ENCODE peak calls at places on chromosome 4, in ten cellular contexts. One of them, this sample, is unnamed.

GRCh38 chr4:132955146-132955545 is 193.9 kb upstream of the PCDH10 start:
- DNase-seq in erythroblast: no peak
- DNase-seq in omental fat pad: no peak
- DNase-seq in activated naive CD4-positive, alpha-beta T cell treated with anti-CD3 and anti-CD28 coated beads, Interleukin-2, amount 10 ng/mL, durations not matched to agents 7 days and 5 days: no peak
- DNase-seq in posterior cingulate gyrus: no peak
- DNase-seq in ELF-1: no peak
- DNase-seq in heart left ventricle: no peak
- DNase-seq in glutamatergic neuron: no peak
- DNase-seq in activated CD4-positive, CD25-positive, alpha-beta regulatory T cell treated with anti-CD3 and anti-CD28 coated beads, Interleukin-2, amount 50 U/mL, for 16 hours: no peak
- DNase-seq in NCI-H2029: no peak
- DNase-seq in this sample: no peak

GRCh38 chr4:45580306-45580705 is 543.5 kb downstream of the GABRG1 start:
- DNase-seq in erythroblast: no peak
- DNase-seq in omental fat pad: no peak
- DNase-seq in activated naive CD4-positive, alpha-beta T cell treated with anti-CD3 and anti-CD28 coated beads, Interleukin-2, amount 10 ng/mL, durations not matched to agents 7 days and 5 days: no peak
- DNase-seq in posterior cingulate gyrus: no peak
- DNase-seq in ELF-1: no peak
- DNase-seq in heart left ventricle: no peak
- DNase-seq in glutamatergic neuron: no peak
- DNase-seq in activated CD4-positive, CD25-positive, alpha-beta regulatory T cell treated with anti-CD3 and anti-CD28 coated beads, Interleukin-2, amount 50 U/mL, for 16 hours: no peak
- DNase-seq in NCI-H2029: no peak
- DNase-seq in this sample: no peak

GRCh38 chr4:75089206-75089605 is 156.3 kb downstream of the PARM1 start:
- DNase-seq in erythroblast: no peak
- DNase-seq in omental fat pad: no peak
- DNase-seq in activated naive CD4-positive, alpha-beta T cell treated with anti-CD3 and anti-CD28 coated beads, Interleukin-2, amount 10 ng/mL, durations not matched to agents 7 days and 5 days: no peak
- DNase-seq in posterior cingulate gyrus: no peak
- DNase-seq in ELF-1: no peak
- DNase-seq in heart left ventricle: no peak
- DNase-seq in glutamatergic neuron: no peak
- DNase-seq in activated CD4-positive, CD25-positive, alpha-beta regulatory T cell treated with anti-CD3 and anti-CD28 coated beads, Interleukin-2, amount 50 U/mL, for 16 hours: no peak
- DNase-seq in NCI-H2029: no peak
- DNase-seq in this sample: no peak

GRCh38 chr4:1055721-1056590 is 44.5 kb downstream of the FGFRL1 start:
- DNase-seq in erythroblast: no peak
- DNase-seq in omental fat pad: no peak
- DNase-seq in activated naive CD4-positive, alpha-beta T cell treated with anti-CD3 and anti-CD28 coated beads, Interleukin-2, amount 10 ng/mL, durations not matched to agents 7 days and 5 days: peak; percentile 86
- DNase-seq in posterior cingulate gyrus: peak; percentile 73
- DNase-seq in ELF-1: no peak
- DNase-seq in heart left ventricle: no peak
- DNase-seq in glutamatergic neuron: no peak
- DNase-seq in activated CD4-positive, CD25-positive, alpha-beta regulatory T cell treated with anti-CD3 and anti-CD28 coated beads, Interleukin-2, amount 50 U/mL, for 16 hours: peak; percentile 61
- DNase-seq in NCI-H2029: no peak
- DNase-seq in this sample: no peak

GRCh38 chr4:6017800-6018199 is 431 bp downstream of the C4orf50 start:
- DNase-seq in erythroblast: no peak
- DNase-seq in omental fat pad: no peak
- DNase-seq in activated naive CD4-positive, alpha-beta T cell treated with anti-CD3 and anti-CD28 coated beads, Interleukin-2, amount 10 ng/mL, durations not matched to agents 7 days and 5 days: no peak
- DNase-seq in posterior cingulate gyrus: no peak
- DNase-seq in ELF-1: no peak
- DNase-seq in heart left ventricle: no peak
- DNase-seq in glutamatergic neuron: no peak
- DNase-seq in activated CD4-positive, CD25-positive, alpha-beta regulatory T cell treated with anti-CD3 and anti-CD28 coated beads, Interleukin-2, amount 50 U/mL, for 16 hours: no peak
- DNase-seq in NCI-H2029: no peak
- DNase-seq in this sample: no peak

GRCh38 chr4:40200881-40201797 is 4.3 kb downstream of the RHOH start:
- DNase-seq in erythroblast: peak; percentile 62
- DNase-seq in omental fat pad: no peak
- DNase-seq in activated naive CD4-positive, alpha-beta T cell treated with anti-CD3 and anti-CD28 coated beads, Interleukin-2, amount 10 ng/mL, durations not matched to agents 7 days and 5 days: no peak
- DNase-seq in posterior cingulate gyrus: no peak
- DNase-seq in ELF-1: no peak
- DNase-seq in heart left ventricle: no peak
- DNase-seq in glutamatergic neuron: no peak
- DNase-seq in activated CD4-positive, CD25-positive, alpha-beta regulatory T cell treated with anti-CD3 and anti-CD28 coated beads, Interleukin-2, amount 50 U/mL, for 16 hours: no peak
- DNase-seq in NCI-H2029: peak; percentile 42
- DNase-seq in this sample: no peak

GRCh38 chr4:111434581-111434980 is 710.7 kb upstream of the FAM241A start:
- DNase-seq in erythroblast: no peak
- DNase-seq in omental fat pad: no peak
- DNase-seq in activated naive CD4-positive, alpha-beta T cell treated with anti-CD3 and anti-CD28 coated beads, Interleukin-2, amount 10 ng/mL, durations not matched to agents 7 days and 5 days: no peak
- DNase-seq in posterior cingulate gyrus: no peak
- DNase-seq in ELF-1: no peak
- DNase-seq in heart left ventricle: no peak
- DNase-seq in glutamatergic neuron: no peak
- DNase-seq in activated CD4-positive, CD25-positive, alpha-beta regulatory T cell treated with anti-CD3 and anti-CD28 coated beads, Interleukin-2, amount 50 U/mL, for 16 hours: no peak
- DNase-seq in NCI-H2029: no peak
- DNase-seq in this sample: peak; percentile 1

GRCh38 chr4:15295421-15296162 is 132.2 kb upstream of the C1QTNF7 start:
- DNase-seq in erythroblast: no peak
- DNase-seq in omental fat pad: no peak
- DNase-seq in activated naive CD4-positive, alpha-beta T cell treated with anti-CD3 and anti-CD28 coated beads, Interleukin-2, amount 10 ng/mL, durations not matched to agents 7 days and 5 days: no peak
- DNase-seq in posterior cingulate gyrus: no peak
- DNase-seq in ELF-1: no peak
- DNase-seq in heart left ventricle: peak; percentile 17
- DNase-seq in glutamatergic neuron: no peak
- DNase-seq in activated CD4-positive, CD25-positive, alpha-beta regulatory T cell treated with anti-CD3 and anti-CD28 coated beads, Interleukin-2, amount 50 U/mL, for 16 hours: no peak
- DNase-seq in NCI-H2029: no peak
- DNase-seq in this sample: no peak

GRCh38 chr4:82599336-82599735 is 37.5 kb upstream of the TMEM150C start:
- DNase-seq in erythroblast: no peak
- DNase-seq in omental fat pad: no peak
- DNase-seq in activated naive CD4-positive, alpha-beta T cell treated with anti-CD3 and anti-CD28 coated beads, Interleukin-2, amount 10 ng/mL, durations not matched to agents 7 days and 5 days: no peak
- DNase-seq in posterior cingulate gyrus: no peak
- DNase-seq in ELF-1: peak; percentile 64
- DNase-seq in heart left ventricle: no peak
- DNase-seq in glutamatergic neuron: no peak
- DNase-seq in activated CD4-positive, CD25-positive, alpha-beta regulatory T cell treated with anti-CD3 and anti-CD28 coated beads, Interleukin-2, amount 50 U/mL, for 16 hours: no peak
- DNase-seq in NCI-H2029: peak; percentile 26
- DNase-seq in this sample: no peak

GRCh38 chr4:120673696-120674095 is 248.8 kb downstream of the PRDM5 start:
- DNase-seq in erythroblast: no peak
- DNase-seq in omental fat pad: no peak
- DNase-seq in activated naive CD4-positive, alpha-beta T cell treated with anti-CD3 and anti-CD28 coated beads, Interleukin-2, amount 10 ng/mL, durations not matched to agents 7 days and 5 days: no peak
- DNase-seq in posterior cingulate gyrus: no peak
- DNase-seq in ELF-1: no peak
- DNase-seq in heart left ventricle: no peak
- DNase-seq in glutamatergic neuron: no peak
- DNase-seq in activated CD4-positive, CD25-positive, alpha-beta regulatory T cell treated with anti-CD3 and anti-CD28 coated beads, Interleukin-2, amount 50 U/mL, for 16 hours: no peak
- DNase-seq in NCI-H2029: no peak
- DNase-seq in this sample: no peak

GRCh38 chr4:173537628-173538147 is 7.7 kb upstream of the HAND2 start:
- DNase-seq in erythroblast: no peak
- DNase-seq in omental fat pad: no peak
- DNase-seq in activated naive CD4-positive, alpha-beta T cell treated with anti-CD3 and anti-CD28 coated beads, Interleukin-2, amount 10 ng/mL, durations not matched to agents 7 days and 5 days: no peak
- DNase-seq in posterior cingulate gyrus: no peak
- DNase-seq in ELF-1: peak; percentile 25
- DNase-seq in heart left ventricle: peak; percentile 30
- DNase-seq in glutamatergic neuron: no peak
- DNase-seq in activated CD4-positive, CD25-positive, alpha-beta regulatory T cell treated with anti-CD3 and anti-CD28 coated beads, Interleukin-2, amount 50 U/mL, for 16 hours: no peak
- DNase-seq in NCI-H2029: no peak
- DNase-seq in this sample: no peak

GRCh38 chr4:73917081-73917501 is 47.9 kb downstream of the CXCL1 start:
- DNase-seq in erythroblast: no peak
- DNase-seq in omental fat pad: no peak
- DNase-seq in activated naive CD4-positive, alpha-beta T cell treated with anti-CD3 and anti-CD28 coated beads, Interleukin-2, amount 10 ng/mL, durations not matched to agents 7 days and 5 days: no peak
- DNase-seq in posterior cingulate gyrus: no peak
- DNase-seq in ELF-1: no peak
- DNase-seq in heart left ventricle: no peak
- DNase-seq in glutamatergic neuron: no peak
- DNase-seq in activated CD4-positive, CD25-positive, alpha-beta regulatory T cell treated with anti-CD3 and anti-CD28 coated beads, Interleukin-2, amount 50 U/mL, for 16 hours: no peak
- DNase-seq in NCI-H2029: no peak
- DNase-seq in this sample: peak; percentile 95

GRCh38 chr4:48546336-48546735 is 56.3 kb downstream of the ZAR1 start:
- DNase-seq in erythroblast: peak; percentile 60
- DNase-seq in omental fat pad: no peak
- DNase-seq in activated naive CD4-positive, alpha-beta T cell treated with anti-CD3 and anti-CD28 coated beads, Interleukin-2, amount 10 ng/mL, durations not matched to agents 7 days and 5 days: peak; percentile 62
- DNase-seq in posterior cingulate gyrus: no peak
- DNase-seq in ELF-1: no peak
- DNase-seq in heart left ventricle: no peak
- DNase-seq in glutamatergic neuron: no peak
- DNase-seq in activated CD4-positive, CD25-positive, alpha-beta regulatory T cell treated with anti-CD3 and anti-CD28 coated beads, Interleukin-2, amount 50 U/mL, for 16 hours: no peak
- DNase-seq in NCI-H2029: no peak
- DNase-seq in this sample: peak; percentile 3

GRCh38 chr4:55363618-55364420 is 17.8 kb downstream of the SRD5A3 start:
- DNase-seq in erythroblast: no peak
- DNase-seq in omental fat pad: no peak
- DNase-seq in activated naive CD4-positive, alpha-beta T cell treated with anti-CD3 and anti-CD28 coated beads, Interleukin-2, amount 10 ng/mL, durations not matched to agents 7 days and 5 days: no peak
- DNase-seq in posterior cingulate gyrus: peak; percentile 75
- DNase-seq in ELF-1: no peak
- DNase-seq in heart left ventricle: no peak
- DNase-seq in glutamatergic neuron: no peak
- DNase-seq in activated CD4-positive, CD25-positive, alpha-beta regulatory T cell treated with anti-CD3 and anti-CD28 coated beads, Interleukin-2, amount 50 U/mL, for 16 hours: no peak
- DNase-seq in NCI-H2029: no peak
- DNase-seq in this sample: no peak

GRCh38 chr4:77827343-77827742 is 8.2 kb upstream of the CNOT6L start:
- DNase-seq in erythroblast: no peak
- DNase-seq in omental fat pad: no peak
- DNase-seq in activated naive CD4-positive, alpha-beta T cell treated with anti-CD3 and anti-CD28 coated beads, Interleukin-2, amount 10 ng/mL, durations not matched to agents 7 days and 5 days: peak; percentile 31
- DNase-seq in posterior cingulate gyrus: no peak
- DNase-seq in ELF-1: no peak
- DNase-seq in heart left ventricle: no peak
- DNase-seq in glutamatergic neuron: no peak
- DNase-seq in activated CD4-positive, CD25-positive, alpha-beta regulatory T cell treated with anti-CD3 and anti-CD28 coated beads, Interleukin-2, amount 50 U/mL, for 16 hours: no peak
- DNase-seq in NCI-H2029: no peak
- DNase-seq in this sample: no peak

GRCh38 chr4:104128850-104129213 is 365.9 kb downstream of the CXXC4 start:
- DNase-seq in erythroblast: no peak
- DNase-seq in omental fat pad: no peak
- DNase-seq in activated naive CD4-positive, alpha-beta T cell treated with anti-CD3 and anti-CD28 coated beads, Interleukin-2, amount 10 ng/mL, durations not matched to agents 7 days and 5 days: no peak
- DNase-seq in posterior cingulate gyrus: no peak
- DNase-seq in ELF-1: no peak
- DNase-seq in heart left ventricle: no peak
- DNase-seq in glutamatergic neuron: no peak
- DNase-seq in activated CD4-positive, CD25-positive, alpha-beta regulatory T cell treated with anti-CD3 and anti-CD28 coated beads, Interleukin-2, amount 50 U/mL, for 16 hours: no peak
- DNase-seq in NCI-H2029: no peak
- DNase-seq in this sample: peak; percentile 1

GRCh38 chr4:17958185-17958584 is 63.4 kb downstream of the LCORL start:
- DNase-seq in erythroblast: no peak
- DNase-seq in omental fat pad: no peak
- DNase-seq in activated naive CD4-positive, alpha-beta T cell treated with anti-CD3 and anti-CD28 coated beads, Interleukin-2, amount 10 ng/mL, durations not matched to agents 7 days and 5 days: no peak
- DNase-seq in posterior cingulate gyrus: no peak
- DNase-seq in ELF-1: no peak
- DNase-seq in heart left ventricle: no peak
- DNase-seq in glutamatergic neuron: no peak
- DNase-seq in activated CD4-positive, CD25-positive, alpha-beta regulatory T cell treated with anti-CD3 and anti-CD28 coated beads, Interleukin-2, amount 50 U/mL, for 16 hours: no peak
- DNase-seq in NCI-H2029: no peak
- DNase-seq in this sample: no peak

GRCh38 chr4:139740531-139741041 is 75.0 kb downstream of the MGST2 start:
- DNase-seq in erythroblast: peak; percentile 28
- DNase-seq in omental fat pad: no peak
- DNase-seq in activated naive CD4-positive, alpha-beta T cell treated with anti-CD3 and anti-CD28 coated beads, Interleukin-2, amount 10 ng/mL, durations not matched to agents 7 days and 5 days: no peak
- DNase-seq in posterior cingulate gyrus: peak; percentile 77
- DNase-seq in ELF-1: no peak
- DNase-seq in heart left ventricle: peak; percentile 83
- DNase-seq in glutamatergic neuron: no peak
- DNase-seq in activated CD4-positive, CD25-positive, alpha-beta regulatory T cell treated with anti-CD3 and anti-CD28 coated beads, Interleukin-2, amount 50 U/mL, for 16 hours: no peak
- DNase-seq in NCI-H2029: peak; percentile 96
- DNase-seq in this sample: peak; percentile 59

GRCh38 chr4:149784018-149784417 is 31.6 kb downstream of the IQCM start:
- DNase-seq in erythroblast: no peak
- DNase-seq in omental fat pad: no peak
- DNase-seq in activated naive CD4-positive, alpha-beta T cell treated with anti-CD3 and anti-CD28 coated beads, Interleukin-2, amount 10 ng/mL, durations not matched to agents 7 days and 5 days: no peak
- DNase-seq in posterior cingulate gyrus: no peak
- DNase-seq in ELF-1: no peak
- DNase-seq in heart left ventricle: no peak
- DNase-seq in glutamatergic neuron: no peak
- DNase-seq in activated CD4-positive, CD25-positive, alpha-beta regulatory T cell treated with anti-CD3 and anti-CD28 coated beads, Interleukin-2, amount 50 U/mL, for 16 hours: no peak
- DNase-seq in NCI-H2029: no peak
- DNase-seq in this sample: peak; percentile 66

GRCh38 chr4:9602389-9602914 is 158.2 kb downstream of the DEFB131A start:
- DNase-seq in erythroblast: no peak
- DNase-seq in omental fat pad: no peak
- DNase-seq in activated naive CD4-positive, alpha-beta T cell treated with anti-CD3 and anti-CD28 coated beads, Interleukin-2, amount 10 ng/mL, durations not matched to agents 7 days and 5 days: no peak
- DNase-seq in posterior cingulate gyrus: no peak
- DNase-seq in ELF-1: peak; percentile 29
- DNase-seq in heart left ventricle: no peak
- DNase-seq in glutamatergic neuron: no peak
- DNase-seq in activated CD4-positive, CD25-positive, alpha-beta regulatory T cell treated with anti-CD3 and anti-CD28 coated beads, Interleukin-2, amount 50 U/mL, for 16 hours: no peak
- DNase-seq in NCI-H2029: no peak
- DNase-seq in this sample: no peak

GRCh38 chr4:7861440-7861881 is 78.2 kb downstream of the AFAP1 start:
- DNase-seq in erythroblast: no peak
- DNase-seq in omental fat pad: no peak
- DNase-seq in activated naive CD4-positive, alpha-beta T cell treated with anti-CD3 and anti-CD28 coated beads, Interleukin-2, amount 10 ng/mL, durations not matched to agents 7 days and 5 days: no peak
- DNase-seq in posterior cingulate gyrus: no peak
- DNase-seq in ELF-1: peak; percentile 61
- DNase-seq in heart left ventricle: no peak
- DNase-seq in glutamatergic neuron: no peak
- DNase-seq in activated CD4-positive, CD25-positive, alpha-beta regulatory T cell treated with anti-CD3 and anti-CD28 coated beads, Interleukin-2, amount 50 U/mL, for 16 hours: no peak
- DNase-seq in NCI-H2029: no peak
- DNase-seq in this sample: peak; percentile 80

GRCh38 chr4:55758570-55758969 is 61.0 kb upstream of the EXOC1L start:
- DNase-seq in erythroblast: no peak
- DNase-seq in omental fat pad: no peak
- DNase-seq in activated naive CD4-positive, alpha-beta T cell treated with anti-CD3 and anti-CD28 coated beads, Interleukin-2, amount 10 ng/mL, durations not matched to agents 7 days and 5 days: no peak
- DNase-seq in posterior cingulate gyrus: no peak
- DNase-seq in ELF-1: no peak
- DNase-seq in heart left ventricle: no peak
- DNase-seq in glutamatergic neuron: no peak
- DNase-seq in activated CD4-positive, CD25-positive, alpha-beta regulatory T cell treated with anti-CD3 and anti-CD28 coated beads, Interleukin-2, amount 50 U/mL, for 16 hours: no peak
- DNase-seq in NCI-H2029: peak; percentile 43
- DNase-seq in this sample: no peak

GRCh38 chr4:122328893-122329292 is 49.9 kb upstream of the ADAD1 start:
- DNase-seq in erythroblast: no peak
- DNase-seq in omental fat pad: no peak
- DNase-seq in activated naive CD4-positive, alpha-beta T cell treated with anti-CD3 and anti-CD28 coated beads, Interleukin-2, amount 10 ng/mL, durations not matched to agents 7 days and 5 days: no peak
- DNase-seq in posterior cingulate gyrus: no peak
- DNase-seq in ELF-1: no peak
- DNase-seq in heart left ventricle: no peak
- DNase-seq in glutamatergic neuron: no peak
- DNase-seq in activated CD4-positive, CD25-positive, alpha-beta regulatory T cell treated with anti-CD3 and anti-CD28 coated beads, Interleukin-2, amount 50 U/mL, for 16 hours: no peak
- DNase-seq in NCI-H2029: no peak
- DNase-seq in this sample: no peak

This sample was measured in mammary epithelial cell.